ENCODE peak calls at places on chromosomes 11 and 22, in ten cellular contexts. N is tibial artery; T is A673; I is activated naive CD4-positive, alpha-beta T cell; Q is fibroblast of lung; R is CD4-positive, alpha-beta memory T cell; U is activated naive CD8-positive, alpha-beta T cell treated with anti-CD3 and anti-CD28 coated beads for 36 hours; H is SW 1271; J is T-cell; V is astrocyte of the spinal cord. D is an unnamed sample.

GRCh38 chr11:35170503-35170902 is 31.5 kb downstream of the CD44 start:
- DNase-seq in I (no peak), T (no peak), V (peak), N (no peak), Q (peak), R (no peak), H (no peak), U (no peak), J (no peak), D (no peak)

GRCh38 chr11:11667056-11667455 is 45.3 kb upstream of the GALNT18 start:
- DNase-seq in T (no peak), R (no peak), J (no peak), I (no peak), N (no peak), V (no peak), U (no peak), H (no peak), Q (no peak), D (no peak)

GRCh38 chr11:67408437-67409200 is 4.7 kb downstream of the TBC1D10C start:
- DNase-seq in U (no peak), R (no peak), T (no peak), J (no peak), Q (no peak), N (no peak), V (no peak), H (no peak), I (no peak), D (no peak)

GRCh38 chr11:1259076-1259461 is 36.2 kb downstream of the MUC5B start:
- DNase-seq in V (no peak), Q (no peak), R (no peak), I (no peak), U (no peak), T (no peak), H (no peak), N (no peak), J (no peak), D (no peak)

GRCh38 chr22:41619979-41620645 is 731 bp downstream of the DESI1 start:
- DNase-seq in V (no peak), N (peak), R (peak), H (no peak), U (peak), Q (no peak), I (peak), J (peak), T (peak), D (no peak)

GRCh38 chr11:92384807-92385206 is 160.2 kb downstream of the FAT3 start:
- DNase-seq in T (peak), U (no peak), R (peak), V (peak), H (no peak), I (no peak), N (no peak), Q (peak), J (no peak), D (no peak)

GRCh38 chr11:32071811-32072210 is 19.1 kb upstream of the RCN1 start:
- DNase-seq in H (no peak), N (no peak), J (no peak), I (no peak), U (no peak), T (peak), R (no peak), V (peak), Q (peak), D (peak)

GRCh38 chr11:133560467-133560866 is 28.2 kb upstream of the OPCML start:
- DNase-seq in U (no peak), V (no peak), Q (no peak), H (no peak), T (no peak), N (no peak), I (no peak), R (no peak), J (no peak), D (no peak)

GRCh38 chr22:24093855-24094254 is 82.8 kb downstream of the CABIN1 start:
- DNase-seq in V (no peak), N (peak), I (no peak), T (no peak), R (no peak), Q (no peak), U (no peak), H (no peak), J (no peak), D (no peak)

GRCh38 chr11:65459552-65459951 is 37.0 kb downstream of the NEAT1 start:
- DNase-seq in N (no peak), U (no peak), I (no peak), Q (no peak), V (no peak), J (no peak), T (no peak), R (no peak), H (no peak), D (no peak)

GRCh38 chr11:30917859-30918478 is 331.8 kb upstream of the MPPED2 start:
- DNase-seq in H (no peak), V (peak), R (no peak), T (peak), Q (peak), I (no peak), U (no peak), J (no peak), N (no peak), D (peak)

GRCh38 chr11:113496026-113496651 is 20.9 kb upstream of the DRD2 start:
- DNase-seq in T (no peak), J (no peak), H (no peak), V (no peak), N (no peak), Q (no peak), I (no peak), R (no peak), U (no peak), D (no peak)

GRCh38 chr22:33519140-33519973 is 400.9 kb downstream of the LARGE1 start:
- DNase-seq in U (no peak), R (no peak), I (no peak), V (peak), T (peak), Q (peak), N (no peak), J (no peak), H (no peak), D (no peak)

GRCh38 chr11:119409731-119410130 is 13.2 kb downstream of the THY1 start:
- DNase-seq in N (no peak), H (no peak), V (no peak), Q (no peak), R (no peak), I (no peak), J (no peak), T (no peak), U (no peak), D (no peak)

GRCh38 chr22:22773979-22774738 is 113.5 kb upstream of the IGLL5 start:
- DNase-seq in N (no peak), H (no peak), R (no peak), J (no peak), V (no peak), U (no peak), I (no peak), T (no peak), Q (no peak), D (no peak)

GRCh38 chr11:62251698-62252097 is 9.7 kb downstream of the SCGB1D2 start:
- DNase-seq in V (no peak), T (no peak), J (no peak), N (no peak), I (no peak), Q (no peak), U (no peak), H (no peak), R (no peak), D (no peak)

GRCh38 chr11:112289588-112290461 is 29.2 kb upstream of the PLET1 start:
- DNase-seq in J (peak), U (peak), I (peak), R (peak), H (peak), V (peak), Q (peak), T (peak), N (peak), D (peak)

GRCh38 chr11:25200925-25201324 is 704.1 kb downstream of the LUZP2 start:
- DNase-seq in R (no peak), Q (no peak), T (no peak), H (no peak), U (no peak), N (no peak), V (no peak), I (no peak), J (no peak), D (no peak)

D was measured in RWPE1.